ENCODE peak calls at places on chromosomes 12 and 14, in ten cellular contexts. K is CD4-positive, alpha-beta T cell; C is activated T-helper 9 cell treated with anti-CD3 and anti-CD28 coated beads, Interleukin-2, amount 50 U/mL, for 16 hours; U is Right ventricle myocardium superior; O is germinal center; V is stimulated activated CD4-positive, alpha-beta T cell treated with anti-CD3 and anti-CD28 coated beads, Interleukin-4, amount 100 ng/mL, for 48 hours; N is T-cell; Y is NCI-H1436; F is ecto neural progenitor cell; X is HFFc6. L is an unnamed sample.

GRCh38 chr14:57834001-57834598 is 31.8 kb downstream of the SLC35F4 start:
- DNase-seq in Y (no peak), V (no peak), O (no peak), C (no peak), X (no peak), N (no peak), F (no peak), K (no peak), U (no peak), L (no peak)

GRCh38 chr12:116427200-116427932 is 131.8 kb upstream of the MAP1LC3B2 start:
- DNase-seq in K (no peak), O (no peak), V (no peak), X (peak; percentile 55), C (no peak), F (no peak), Y (no peak), N (no peak), U (no peak), L (no peak)

GRCh38 chr14:103504991-103505565 is 17.6 kb downstream of the CKB start:
- DNase-seq in C (no peak), K (no peak), O (no peak), U (no peak), F (no peak), X (no peak), N (no peak), V (no peak), Y (no peak), L (no peak)

GRCh38 chr12:6927379-6927991 is at the start of gene ATN1:
- DNase-seq in O (no peak), Y (peak; percentile 44), K (no peak), V (peak; percentile 33), N (no peak), C (no peak), X (peak; percentile 46), F (peak; percentile 86), U (peak; percentile 87), L (peak; percentile 98)

GRCh38 chr12:26798013-26798412 is 35.0 kb downstream of the ITPR2 start:
- DNase-seq in Y (no peak), V (no peak), X (peak; percentile 4), U (no peak), K (no peak), N (no peak), O (no peak), F (no peak), C (no peak), L (peak; percentile 36)

GRCh38 chr14:80940146-80940545 is 1.4 kb downstream of the CEP128 start:
- DNase-seq in N (no peak), F (no peak), X (no peak), K (no peak), U (no peak), O (no peak), V (no peak), C (no peak), Y (no peak), L (no peak)

GRCh38 chr12:61891632-61892031 is 368.6 kb upstream of the USP15 start:
- DNase-seq in Y (no peak), F (no peak), V (no peak), K (no peak), N (no peak), U (no peak), C (no peak), X (no peak), O (no peak), L (no peak)

GRCh38 chr12:45259732-45260480 is 44.0 kb downstream of the ANO6 start:
- DNase-seq in Y (no peak), F (no peak), C (no peak), N (no peak), O (no peak), X (peak; percentile 25), K (no peak), V (no peak), U (no peak), L (no peak)

GRCh38 chr14:33127531-33127930 is 188.9 kb downstream of the NPAS3 start:
- DNase-seq in C (no peak), U (no peak), X (no peak), N (no peak), Y (no peak), K (no peak), V (no peak), O (no peak), F (no peak), L (no peak)

GRCh38 chr14:96962337-96962736 is 165.2 kb downstream of the VRK1 start:
- DNase-seq in F (peak; percentile 1), V (no peak), O (peak; percentile 40), X (no peak), C (no peak), U (no peak), N (no peak), Y (no peak), K (peak; percentile 36), L (no peak)

GRCh38 chr12:122182887-122183587 is at the start of gene LRRC43:
- DNase-seq in F (peak; percentile 84), K (peak; percentile 20), O (peak; percentile 66), V (no peak), C (no peak), X (no peak), Y (peak; percentile 80), U (peak; percentile 61), N (peak; percentile 27), L (peak; percentile 93)

GRCh38 chr12:105069936-105070702 is 14.1 kb downstream of the ALDH1L2 start:
- DNase-seq in X (no peak), N (no peak), K (no peak), Y (no peak), V (no peak), U (no peak), F (no peak), O (peak; percentile 46), C (no peak), L (no peak)

GRCh38 chr12:108333898-108334699 is 5.0 kb downstream of the CMKLR1 start:
- DNase-seq in Y (no peak), K (no peak), F (no peak), X (no peak), V (no peak), N (no peak), C (no peak), U (no peak), O (no peak), L (no peak)

GRCh38 chr12:123389560-123390351 is 5.8 kb downstream of the KMT5A start:
- DNase-seq in V (no peak), K (peak; percentile 8), Y (no peak), F (peak; percentile 74), U (peak; percentile 74), C (peak; percentile 26), N (no peak), X (peak; percentile 25), O (peak; percentile 55), L (no peak)

GRCh38 chr14:24069411-24069735 is 2.0 kb upstream of the CPNE6 start:
- DNase-seq in F (no peak), O (no peak), X (no peak), V (no peak), K (no peak), C (no peak), U (no peak), Y (no peak), N (no peak), L (no peak)

GRCh38 chr12:93827669-93828068 is 150.5 kb downstream of the CRADD start:
- DNase-seq in V (no peak), O (no peak), X (no peak), K (no peak), Y (no peak), U (no peak), C (no peak), N (no peak), F (no peak), L (no peak)

GRCh38 chr12:75529826-75530225 is 18.4 kb upstream of the KRR1 start:
- DNase-seq in O (no peak), Y (no peak), C (no peak), U (no peak), X (no peak), N (no peak), F (no peak), K (no peak), V (no peak), L (no peak)

GRCh38 chr12:29725587-29726320 is 58.0 kb downstream of the TMTC1 start:
- DNase-seq in C (no peak), U (peak; percentile 75), F (peak; percentile 61), O (no peak), Y (peak; percentile 65), N (no peak), V (no peak), K (no peak), X (no peak), L (peak; percentile 90)